ENCODE peak calls at places on chromosomes 5 and 9, in six cellular contexts. B is sigmoid colon, L is BJ, Q is tibial artery, F is HFFc6, J is nephron progenitor cell. A is an unnamed sample.

GRCh38 chr5:60677831-60678664 is 21.9 kb downstream of the DEPDC1B start:
- DNase-seq in F (peak; percentile 49), Q (no peak), B (no peak), J (no peak), L (no peak), A (no peak)

GRCh38 chr9:15295761-15296405 is 11.1 kb downstream of the TTC39B start:
- DNase-seq in B (no peak), J (peak; percentile 16), L (peak; percentile 20), Q (no peak), F (peak; percentile 61), A (no peak)

GRCh38 chr5:88930336-88930735 is 47.4 kb upstream of the MEF2C start:
- DNase-seq in Q (no peak), J (no peak), B (no peak), F (no peak), L (no peak), A (no peak)

GRCh38 chr5:86824642-86825041 is 206.9 kb downstream of the COX7C start:
- DNase-seq in B (no peak), Q (no peak), F (no peak), L (no peak), J (no peak), A (no peak)

GRCh38 chr9:95316274-95316673 is 1.2 kb downstream of the FANCC start:
- DNase-seq in F (no peak), Q (no peak), J (no peak), B (no peak), L (no peak), A (no peak)

GRCh38 chr5:172447646-172448365 is 6.5 kb downstream of the SH3PXD2B start:
- DNase-seq in F (no peak), J (no peak), Q (peak; percentile 60), B (no peak), L (no peak), A (no peak)

GRCh38 chr9:88076286-88077070 is 61.8 kb downstream of the SPATA31C2 start:
- DNase-seq in B (peak; percentile 88), L (no peak), J (peak; percentile 72), F (peak; percentile 55), Q (peak; percentile 74), A (peak; percentile 78)

GRCh38 chr9:125536184-125537152 is 170.5 kb downstream of the MAPKAP1 start:
- DNase-seq in F (peak; percentile 48), J (no peak), Q (no peak), L (no peak), B (no peak), A (no peak)

GRCh38 chr5:141846031-141846430 is 32.2 kb downstream of the PCDH1 start:
- DNase-seq in F (peak; percentile 45), Q (no peak), L (no peak), J (peak; percentile 58), B (no peak), A (peak; percentile 80)

GRCh38 chr5:170681013-170681433 is 102.5 kb upstream of the GABRP start:
- DNase-seq in L (no peak), B (no peak), J (peak; percentile 91), Q (no peak), F (no peak), A (peak; percentile 31)

GRCh38 chr9:37399336-37399735 is 23.2 kb upstream of the GRHPR start:
- DNase-seq in B (no peak), Q (no peak), L (no peak), F (no peak), J (no peak), A (no peak)

GRCh38 chr5:35012796-35013195 is 35.0 kb downstream of the AGXT2 start:
- DNase-seq in F (no peak), L (no peak), B (no peak), Q (no peak), J (no peak), A (no peak)

GRCh38 chr9:136806067-136806466 is 1.7 kb upstream of the RABL6 start:
- DNase-seq in L (no peak), J (no peak), F (no peak), B (no peak), Q (no peak), A (no peak)

GRCh38 chr9:16871358-16872151 is 1.1 kb upstream of the BNC2 start:
- DNase-seq in Q (peak; percentile 81), B (peak; percentile 86), J (peak; percentile 66), F (peak; percentile 70), L (no peak), A (peak; percentile 38)

GRCh38 chr5:72079288-72079687 is 28.0 kb upstream of the MAP1B start:
- DNase-seq in Q (no peak), L (no peak), J (peak; percentile 45), F (no peak), B (no peak), A (peak; percentile 73)

GRCh38 chr5:567664-568060 is 43.4 kb upstream of the SLC9A3 start:
- DNase-seq in B (peak; percentile 51), F (no peak), Q (no peak), L (no peak), J (no peak), A (no peak)

GRCh38 chr9:3760031-3760430 is 234.2 kb upstream of the RFX3 start:
- DNase-seq in Q (no peak), F (no peak), L (no peak), B (no peak), J (peak; percentile 15), A (no peak)

GRCh38 chr9:113808391-113809191 is 67.5 kb upstream of the ZNF618 start:
- DNase-seq in J (no peak), B (no peak), F (peak; percentile 68), Q (peak; percentile 82), L (peak; percentile 26), A (no peak)

GRCh38 chr9:89428901-89429890 is 68.7 kb downstream of the SEMA4D start:
- DNase-seq in F (no peak), J (no peak), B (no peak), L (no peak), Q (no peak), A (no peak)

GRCh38 chr9:129181246-129181645 is 3.2 kb upstream of the IER5L start:
- DNase-seq in F (no peak), B (no peak), Q (no peak), L (no peak), J (no peak), A (no peak)

GRCh38 chr9:93945400-93946337 is 9.5 kb downstream of the BARX1 start:
- DNase-seq in B (no peak), Q (no peak), J (no peak), F (no peak), L (no peak), A (no peak)

GRCh38 chr9:118170032-118170955 is 466.1 kb downstream of the TLR4 start:
- DNase-seq in F (peak; percentile 2), L (no peak), Q (no peak), J (peak; percentile 62), B (no peak), A (peak; percentile 64)

GRCh38 chr5:115455241-115455640 is 89.3 kb downstream of the FEM1C start:
- DNase-seq in L (no peak), J (no peak), Q (no peak), B (no peak), F (peak; percentile 63), A (no peak)

GRCh38 chr9:70746760-70747159 is 332.3 kb upstream of the KLF9 start:
- DNase-seq in Q (no peak), L (peak; percentile 9), J (no peak), F (no peak), B (no peak), A (no peak)

GRCh38 chr5:43631182-43631910 is 28.4 kb downstream of the NNT start:
- DNase-seq in B (peak; percentile 71), Q (no peak), L (no peak), J (peak; percentile 48), F (peak; percentile 84), A (peak; percentile 74)

GRCh38 chr5:9197881-9198260 is 348.0 kb downstream of the SEMA5A start:
- DNase-seq in F (peak; percentile 62), J (no peak), B (no peak), L (no peak), Q (no peak), A (no peak)

GRCh38 chr5:168917947-168918600 is 338.9 kb upstream of the PANK3 start:
- DNase-seq in F (no peak), B (no peak), Q (no peak), J (no peak), L (no peak), A (no peak)

GRCh38 chr9:96130970-96131369 is 171.0 kb downstream of the HSD17B3 start:
- DNase-seq in F (no peak), L (no peak), Q (no peak), B (no peak), J (no peak), A (no peak)

GRCh38 chr9:21994526-21994995 is at the start of gene CDKN2B-AS1:
- DNase-seq in B (no peak), Q (no peak), L (no peak), J (peak; percentile 53), F (peak; percentile 58), A (peak; percentile 46)
- TF ChIP-seq CTCF in B (no peak), Q (no peak), L (no peak), J (no peak), F (no peak), A (no peak)

DNA sequence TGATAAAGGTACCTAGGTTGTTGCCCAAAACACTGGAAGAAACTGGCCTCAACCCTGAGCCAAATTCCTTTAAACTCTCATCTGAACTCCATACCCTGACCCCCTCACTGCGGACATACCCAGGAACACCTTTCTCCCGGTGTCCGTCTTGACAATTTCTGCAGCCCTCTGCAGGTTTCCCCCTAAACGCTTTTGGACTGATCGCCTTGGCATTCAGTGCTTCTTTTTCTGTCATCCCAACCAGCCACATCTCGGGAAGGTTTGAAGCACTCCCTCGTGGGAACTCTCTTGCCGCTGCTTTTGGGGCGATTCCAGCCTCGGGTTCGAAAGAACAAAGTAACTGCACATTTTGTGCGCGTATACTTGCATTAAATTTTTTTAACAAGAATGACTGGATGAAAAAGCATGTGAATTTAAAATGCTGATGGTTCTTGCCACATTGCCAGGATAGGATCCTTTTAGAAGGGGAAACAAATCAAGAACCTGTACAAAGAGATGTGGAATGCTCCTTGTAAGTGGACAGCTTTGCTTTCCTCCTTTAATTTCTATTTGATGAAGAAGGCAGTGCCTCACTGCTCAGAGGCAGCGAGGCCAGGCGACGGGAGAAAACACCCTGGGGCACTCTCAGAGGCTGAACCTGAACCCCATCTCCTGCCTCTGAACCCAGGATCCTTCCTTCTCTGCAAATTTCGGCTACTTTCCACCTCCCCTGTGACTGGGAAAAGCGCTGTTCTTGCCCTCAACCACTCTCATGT is 615 bp downstream of the PSMD5 start:
- DNase-seq in L (no peak), B (no peak), J (no peak), Q (no peak), F (no peak), A (no peak)
- TF ChIP-seq CTCF in L (no peak), B (no peak), J (no peak), Q (no peak), F (no peak), A (no peak)

DNA sequence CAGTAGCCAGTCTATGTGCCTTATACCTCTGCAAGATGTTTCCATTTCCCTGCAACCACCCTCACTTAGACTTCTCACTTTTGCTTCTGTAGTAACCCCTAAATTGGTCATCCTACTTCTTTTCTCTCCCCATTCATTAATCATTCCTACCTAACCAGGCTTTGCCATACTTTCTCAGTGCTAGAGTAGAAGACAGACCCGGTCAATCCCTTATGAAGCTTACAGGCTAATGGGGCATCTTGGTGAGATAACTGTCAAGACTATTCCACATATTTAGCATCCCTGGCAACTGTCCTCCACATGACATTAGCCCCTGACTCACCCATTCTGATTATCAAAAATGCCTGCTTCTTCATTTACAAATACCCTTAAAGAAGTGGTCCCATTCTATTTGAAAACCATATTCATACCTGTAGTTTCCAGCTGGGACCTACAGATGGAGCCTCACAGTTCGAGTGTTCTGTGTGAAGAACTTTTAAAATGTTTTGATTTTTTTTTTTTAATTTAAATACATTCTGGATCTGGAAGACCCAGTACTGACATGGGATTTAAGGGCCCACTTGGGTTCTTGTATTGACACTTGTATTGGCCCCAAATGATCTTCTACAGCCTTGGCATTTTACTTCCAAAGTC is 21.0 kb downstream of the F2RL2 start:
- DNase-seq in B (no peak), L (no peak), F (no peak), J (no peak), Q (no peak), A (no peak)
- TF ChIP-seq CTCF in B (no peak), L (peak; percentile 48), F (peak; percentile 75), J (no peak), Q (no peak), A (no peak)

GRCh38 chr5:126998201-126998631 is 32.1 kb downstream of the MARCHF3 start:
- DNase-seq in Q (no peak), F (no peak), J (no peak), L (no peak), B (no peak), A (no peak)
- TF ChIP-seq CTCF in Q (no peak), F (no peak), J (no peak), L (no peak), B (no peak), A (no peak)

A was measured in glutamatergic neuron.